ENCODE peak calls at places on chromosome X, in nine cellular contexts. J, S, K, L, A, C, Q, W and I are unnamed samples.

GRCh38 chrX:28586891-28587635 is at the start of gene IL1RAPL1:
- DNase-seq in A (peak), K (no peak), S (no peak), Q (no peak), C (no peak), J (no peak), W (peak), L (peak), I (no peak)

GRCh38 chrX:143486105-143486504 is 31.2 kb downstream of the SPANXN3 start:
- DNase-seq in K (no peak), Q (no peak), J (no peak), A (no peak), S (no peak), L (no peak), W (no peak), C (no peak), I (no peak)

GRCh38 chrX:154074199-154074598 is 23.3 kb downstream of the MECP2 start:
- DNase-seq in S (no peak), J (no peak), C (no peak), K (no peak), W (peak), A (no peak), L (peak), Q (no peak), I (no peak)

GRCh38 chrX:20595928-20596550 is 329.3 kb upstream of the RPS6KA3 start:
- DNase-seq in J (no peak), C (no peak), S (no peak), L (peak), Q (no peak), K (no peak), A (no peak), W (no peak), I (no peak)

GRCh38 chrX:111597967-111598366 is 83.0 kb upstream of the ALG13 start:
- DNase-seq in S (no peak), C (no peak), K (no peak), A (no peak), J (no peak), W (no peak), L (no peak), Q (no peak), I (no peak)

GRCh38 chrX:41133551-41133950 is 48.3 kb downstream of the USP9X start:
- DNase-seq in L (no peak), K (no peak), W (no peak), Q (no peak), C (no peak), J (no peak), S (no peak), A (no peak), I (no peak)

GRCh38 chrX:81337805-81338204 is 135.9 kb downstream of the SH3BGRL start:
- DNase-seq in K (no peak), C (no peak), Q (no peak), L (no peak), S (no peak), W (no peak), A (no peak), J (no peak), I (no peak)

GRCh38 chrX:129695937-129696336 is 41.2 kb upstream of the APLN start:
- DNase-seq in Q (no peak), A (no peak), S (no peak), W (no peak), J (no peak), C (no peak), K (no peak), L (no peak), I (no peak)

GRCh38 chrX:153568612-153569011 is 30.3 kb downstream of the CCNQ start:
- DNase-seq in S (no peak), A (no peak), C (no peak), J (no peak), W (no peak), L (no peak), Q (no peak), K (no peak), I (no peak)

GRCh38 chrX:11210397-11210796 is 82.8 kb upstream of the AMELX start:
- DNase-seq in Q (no peak), L (no peak), K (no peak), C (no peak), S (no peak), A (no peak), J (no peak), W (no peak), I (no peak)

GRCh38 chrX:130555341-130555740 is 153.6 kb downstream of the RBMX2 start:
- DNase-seq in A (no peak), S (no peak), K (peak), J (no peak), L (no peak), Q (peak), W (no peak), C (no peak), I (no peak)

GRCh38 chrX:38138900-38139299 is 81.8 kb downstream of the SRPX start:
- DNase-seq in L (no peak), C (no peak), J (no peak), W (no peak), Q (no peak), K (no peak), A (no peak), S (no peak), I (no peak)

GRCh38 chrX:9434151-9434550 is 30.7 kb upstream of the TBL1X start:
- DNase-seq in Q (no peak), L (no peak), K (no peak), C (no peak), W (no peak), S (no peak), A (no peak), J (no peak), I (no peak)

GRCh38 chrX:47178337-47178736 is 15.3 kb upstream of the UBA1 start:
- DNase-seq in C (no peak), A (no peak), L (no peak), J (peak), K (no peak), W (no peak), S (no peak), Q (no peak), I (no peak)

GRCh38 chrX:17323397-17323796 is 51.6 kb upstream of the NHS start:
- DNase-seq in A (no peak), Q (no peak), C (no peak), J (no peak), W (no peak), K (no peak), L (no peak), S (no peak), I (no peak)

GRCh38 chrX:46791927-46792825 is 33.3 kb upstream of the SLC9A7 start:
- DNase-seq in A (no peak), C (peak), S (no peak), J (peak), L (peak), W (peak), K (peak), Q (no peak), I (no peak)

GRCh38 chrX:147832707-147833348 is 78.9 kb upstream of the FMR1 start:
- DNase-seq in L (no peak), A (no peak), K (no peak), C (no peak), J (no peak), S (no peak), W (no peak), Q (no peak), I (no peak)

GRCh38 chrX:87518504-87518903 is 902 bp downstream of the KLHL4 start:
- DNase-seq in W (peak), C (no peak), K (no peak), A (no peak), S (no peak), Q (no peak), L (peak), J (no peak), I (no peak)

GRCh38 chrX:48676893-48677270 is 6.7 kb upstream of the WAS start:
- DNase-seq in K (no peak), C (no peak), Q (no peak), W (no peak), S (no peak), L (no peak), A (no peak), J (no peak), I (peak)

GRCh38 chrX:38717871-38718270 is 83.4 kb upstream of the MID1IP1 start:
- DNase-seq in K (no peak), C (no peak), A (no peak), J (no peak), S (no peak), L (peak), Q (peak), W (peak), I (no peak)

GRCh38 chrX:3582421-3582820 is 131.0 kb downstream of the PRKX start:
- DNase-seq in K (no peak), A (no peak), J (no peak), L (no peak), Q (no peak), C (no peak), W (no peak), S (no peak), I (no peak)

GRCh38 chrX:3589474-3589873 is 124.0 kb downstream of the PRKX start:
- DNase-seq in J (no peak), K (no peak), A (no peak), W (no peak), L (no peak), C (no peak), S (no peak), Q (no peak), I (no peak)

GRCh38 chrX:3581609-3582108 is 131.8 kb downstream of the PRKX start:
- DNase-seq in W (no peak), S (no peak), A (no peak), Q (no peak), K (no peak), C (no peak), J (no peak), L (no peak), I (no peak)

GRCh38 chrX:3584415-3584996 is 128.9 kb downstream of the PRKX start:
- DNase-seq in C (no peak), Q (no peak), A (no peak), L (no peak), W (no peak), J (no peak), K (no peak), S (no peak), I (no peak)

GRCh38 chrX:3585719-3586118 is 127.7 kb downstream of the PRKX start:
- DNase-seq in W (no peak), J (no peak), Q (no peak), L (no peak), C (no peak), A (no peak), S (no peak), K (no peak), I (no peak)
- TF ChIP-seq CTCF in W (no peak), J (no peak), Q (no peak), L (no peak), C (no peak), A (no peak), S (no peak), K (peak), I (no peak)

DNA sequence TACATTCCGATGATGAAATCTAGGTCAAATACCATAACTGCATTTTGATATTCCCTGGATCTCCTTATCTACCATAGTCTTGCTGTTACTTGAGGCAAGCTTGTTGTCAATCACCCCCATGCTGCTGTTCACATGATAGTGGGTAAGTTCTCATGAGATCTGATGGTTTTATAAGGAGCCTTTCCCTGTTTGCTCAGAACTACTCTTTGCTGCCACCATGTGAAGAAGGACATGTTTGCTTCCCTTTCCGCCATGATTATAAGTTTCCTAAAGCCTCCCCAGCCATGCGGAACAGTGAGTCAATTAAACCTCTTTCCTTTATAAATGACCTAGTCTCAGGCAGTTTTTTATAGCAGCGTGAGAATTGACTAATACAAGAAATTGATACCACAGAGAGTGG is 432.0 kb downstream of the GLUD2 start:
- DNase-seq in Q (no peak), C (no peak), K (no peak), L (peak), S (no peak), W (no peak), J (no peak), A (no peak), I (no peak)
- TF ChIP-seq CTCF in Q (peak), C (no peak), K (no peak), L (no peak), S (no peak), W (no peak), J (no peak), A (no peak), I (no peak)

GRCh38 chrX:25206761-25207160 is 191.0 kb upstream of the ARX start:
- DNase-seq in L (no peak), C (no peak), W (peak), A (no peak), Q (no peak), J (no peak), K (no peak), S (no peak), I (no peak)
- TF ChIP-seq CTCF in L (no peak), C (no peak), W (no peak), A (no peak), Q (no peak), J (no peak), K (no peak), S (no peak), I (no peak)

DNA sequence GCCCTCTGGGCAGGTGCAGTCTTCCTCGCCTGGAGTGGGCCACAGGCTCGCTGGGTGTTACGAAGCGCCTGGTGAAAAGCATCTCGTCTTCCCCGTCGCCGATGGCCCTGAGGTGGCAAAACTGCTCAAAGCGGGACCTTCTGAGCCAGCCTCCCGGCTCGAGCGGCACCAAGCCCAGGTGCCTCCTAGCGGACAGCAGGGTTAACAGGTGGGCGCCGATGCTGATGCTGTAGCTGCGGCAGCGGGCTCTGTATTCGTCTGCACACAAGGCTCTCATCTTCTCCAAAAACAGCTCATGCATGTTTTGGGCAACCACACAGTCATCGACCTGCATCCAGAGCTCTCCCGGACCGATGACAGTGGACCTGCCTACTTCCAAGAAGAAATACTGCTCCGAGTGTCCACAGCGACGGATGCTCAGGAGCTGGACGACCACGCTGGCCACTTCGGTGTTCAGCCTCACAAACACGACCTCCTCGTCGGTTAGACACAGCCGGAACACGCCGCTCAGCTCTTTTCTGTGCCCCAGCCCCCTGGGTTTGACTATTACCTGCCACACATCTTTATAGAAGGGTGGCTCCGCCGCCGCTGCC is 1.2 kb downstream of the IRS4 start:
- DNase-seq in Q (peak), L (no peak), C (no peak), S (no peak), J (no peak), A (peak), W (no peak), K (no peak), I (no peak)
- TF ChIP-seq CTCF in Q (peak), L (no peak), C (no peak), S (no peak), J (no peak), A (peak), W (peak), K (no peak), I (no peak)

GRCh38 chrX:27251369-27251768 is 211.8 kb downstream of the PPP4R3C start:
- DNase-seq in A (no peak), J (no peak), L (no peak), Q (no peak), C (no peak), S (no peak), W (no peak), K (no peak), I (no peak)
- TF ChIP-seq CTCF in A (no peak), J (no peak), L (no peak), Q (no peak), C (no peak), S (no peak), W (no peak), K (no peak), I (no peak)